ENCODE peak calls at places on chromosome 1, in six cellular contexts. C is A549, N is suprapubic skin, R is tibial nerve, H is body of pancreas, V is fibroblast of lung. L is an unnamed sample.

GRCh38 chr1:1181938-1182410 is 8.3 kb downstream of the TTLL10 start:
- DNase-seq in C (no peak), V (no peak), R (no peak), H (no peak), N (peak; percentile 48), L (no peak)

GRCh38 chr1:155003227-155003765 is 694 bp downstream of the ZBTB7B start:
- DNase-seq in V (peak; percentile 42), C (no peak), R (no peak), N (no peak), H (peak; percentile 50), L (no peak)

GRCh38 chr1:152328801-152329391 is 3.9 kb upstream of the FLG start:
- DNase-seq in C (no peak), H (no peak), R (no peak), V (peak; percentile 62), N (no peak), L (no peak)

GRCh38 chr1:102897537-102897936 is 210.8 kb downstream of the COL11A1 start:
- DNase-seq in R (no peak), N (no peak), H (no peak), C (no peak), V (peak; percentile 87), L (no peak)

GRCh38 chr1:92805216-92805615 is 20.3 kb upstream of the EVI5 start:
- DNase-seq in C (no peak), H (no peak), N (no peak), R (no peak), V (no peak), L (no peak)

GRCh38 chr1:40477680-40478057 is 579 bp downstream of the ZFP69 start:
- DNase-seq in H (no peak), C (no peak), V (peak; percentile 28), N (no peak), R (peak; percentile 4), L (no peak)

GRCh38 chr1:1433804-1434130 is 1.7 kb upstream of the VWA1 start:
- DNase-seq in C (no peak), N (no peak), V (peak; percentile 79), R (no peak), H (no peak), L (no peak)

GRCh38 chr1:160260436-160261382 is 1.6 kb downstream of the DCAF8 start:
- DNase-seq in N (no peak), V (peak; percentile 93), C (no peak), H (peak; percentile 6), R (no peak), L (no peak)

GRCh38 chr1:201751872-201752271 is 77.1 kb upstream of the IPO9 start:
- DNase-seq in V (peak; percentile 51), C (no peak), H (no peak), N (no peak), R (no peak), L (no peak)

GRCh38 chr1:217562229-217562878 is 68.5 kb downstream of the GPATCH2 start:
- DNase-seq in R (no peak), N (no peak), V (peak; percentile 94), C (peak; percentile 22), H (no peak), L (no peak)

GRCh38 chr1:168932539-168932938 is 174.0 kb upstream of the ATP1B1 start:
- DNase-seq in C (no peak), V (no peak), H (no peak), R (no peak), N (no peak), L (no peak)

GRCh38 chr1:90568436-90568835 is 148.7 kb downstream of the BARHL2 start:
- DNase-seq in H (no peak), N (no peak), C (no peak), V (no peak), R (no peak), L (no peak)

GRCh38 chr1:241518447-241519307 is 878 bp downstream of the FH start:
- DNase-seq in H (no peak), C (no peak), N (no peak), V (peak; percentile 45), R (no peak), L (no peak)

GRCh38 chr1:86325264-86325663 is 70.9 kb downstream of the ODF2L start:
- DNase-seq in V (no peak), C (no peak), N (no peak), H (no peak), R (no peak), L (no peak)

GRCh38 chr1:905811-906531 is 17.8 kb upstream of the SAMD11 start:
- DNase-seq in N (peak; percentile 65), H (peak; percentile 1), V (no peak), R (no peak), C (no peak), L (peak; percentile 17)

GRCh38 chr1:192700834-192701271 is 64.9 kb downstream of the RGS13 start:
- DNase-seq in R (no peak), C (peak; percentile 35), N (no peak), V (peak; percentile 96), H (no peak), L (no peak)

GRCh38 chr1:63732666-63733065 is 41.2 kb upstream of the ROR1 start:
- DNase-seq in V (peak; percentile 31), H (no peak), R (no peak), N (no peak), C (no peak), L (no peak)

GRCh38 chr1:32394890-32395415 is 712 bp upstream of the BSDC1 start:
- DNase-seq in R (no peak), V (no peak), C (no peak), N (no peak), H (no peak), L (no peak)

GRCh38 chr1:13794231-13795187 is 94.5 kb downstream of the PRDM2 start:
- DNase-seq in C (no peak), H (no peak), N (no peak), V (no peak), R (no peak), L (no peak)

GRCh38 chr1:172775598-172776570 is 117.0 kb downstream of the FASLG start:
- DNase-seq in C (no peak), N (no peak), H (no peak), V (no peak), R (no peak), L (no peak)

GRCh38 chr1:106268070-106268469 is 788.4 kb upstream of the PRMT6 start:
- DNase-seq in R (no peak), C (no peak), H (no peak), N (no peak), V (peak; percentile 5), L (no peak)

GRCh38 chr1:183058835-183059234 is 35.6 kb downstream of the LAMC1 start:
- DNase-seq in C (no peak), N (no peak), V (peak; percentile 33), H (no peak), R (no peak), L (no peak)

GRCh38 chr1:46278807-46279206 is 24.6 kb downstream of the LRRC41 start:
- DNase-seq in R (no peak), N (no peak), H (no peak), V (peak; percentile 67), C (no peak), L (no peak)

GRCh38 chr1:101073836-101074235 is 48.3 kb upstream of the DPH5 start:
- DNase-seq in V (no peak), R (no peak), N (no peak), H (no peak), C (no peak), L (no peak)

GRCh38 chr1:47663286-47663685 is 225.4 kb downstream of the FOXD2 start:
- DNase-seq in R (no peak), N (peak; percentile 14), H (no peak), C (no peak), V (peak; percentile 45), L (no peak)

GRCh38 chr1:29620631-29621030 is 384.3 kb downstream of the PTPRU start:
- DNase-seq in N (no peak), V (no peak), R (no peak), H (no peak), C (no peak), L (no peak)

DNA sequence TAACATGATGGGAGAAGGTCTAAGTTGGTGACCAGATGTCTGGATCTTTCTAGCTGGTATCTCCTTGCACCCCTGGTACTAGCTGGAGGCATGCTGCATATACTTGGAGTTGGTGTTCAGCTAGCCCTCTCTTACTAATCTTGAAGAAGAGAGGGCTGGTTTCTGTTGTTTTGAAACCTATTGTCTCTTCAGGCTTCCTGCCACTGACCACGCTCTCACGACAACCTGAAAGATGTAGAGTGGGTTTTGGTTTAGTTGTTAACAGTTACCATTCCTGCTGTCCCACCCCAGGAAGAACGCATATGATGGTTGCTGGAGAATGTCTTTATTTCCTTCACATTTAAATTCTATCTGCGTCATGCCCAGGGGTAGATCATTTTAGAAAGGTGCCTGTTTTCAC is 3.6 kb downstream of the MAN1C1 start:
- DNase-seq in V (no peak), N (no peak), H (no peak), C (no peak), R (no peak), L (no peak)
- H3K4me1 ChIP-seq in V (no peaks in the 10 kb centered on the region), N (peaks cover 42% of the 10 kb centered on the region), H (peaks cover 24% of the 10 kb centered on the region), C (peaks cover 4% of the 10 kb centered on the region), R (peaks cover 34% of the 10 kb centered on the region), L (peaks cover 76% of the 10 kb centered on the region)

GRCh38 chr1:27402349-27402754 is 9.9 kb downstream of the GPR3 start:
- DNase-seq in C (no peak), R (peak; percentile 80), N (peak; percentile 90), V (peak; percentile 61), H (peak; percentile 81), L (no peak)
- TF ChIP-seq CTCF in C (peak; percentile 14), R (peak; percentile 58), N (peak; percentile 46), V (peak; percentile 49), H (peak; percentile 28), L (no peak)

GRCh38 chr1:39157304-39157703 is 47.2 kb upstream of the MACF1 start:
- DNase-seq in N (no peak), R (no peak), C (no peak), H (no peak), V (no peak), L (no peak)
- H3K4me1 ChIP-seq in N (peaks cover 64% of the 10 kb centered on the region), R (peaks cover 13% of the 10 kb centered on the region), C (peaks cover 62% of the 10 kb centered on the region), H (peaks cover 79% of the 10 kb centered on the region), V (peaks cover 47% of the 10 kb centered on the region), L (no peaks in the 10 kb centered on the region)

DNA sequence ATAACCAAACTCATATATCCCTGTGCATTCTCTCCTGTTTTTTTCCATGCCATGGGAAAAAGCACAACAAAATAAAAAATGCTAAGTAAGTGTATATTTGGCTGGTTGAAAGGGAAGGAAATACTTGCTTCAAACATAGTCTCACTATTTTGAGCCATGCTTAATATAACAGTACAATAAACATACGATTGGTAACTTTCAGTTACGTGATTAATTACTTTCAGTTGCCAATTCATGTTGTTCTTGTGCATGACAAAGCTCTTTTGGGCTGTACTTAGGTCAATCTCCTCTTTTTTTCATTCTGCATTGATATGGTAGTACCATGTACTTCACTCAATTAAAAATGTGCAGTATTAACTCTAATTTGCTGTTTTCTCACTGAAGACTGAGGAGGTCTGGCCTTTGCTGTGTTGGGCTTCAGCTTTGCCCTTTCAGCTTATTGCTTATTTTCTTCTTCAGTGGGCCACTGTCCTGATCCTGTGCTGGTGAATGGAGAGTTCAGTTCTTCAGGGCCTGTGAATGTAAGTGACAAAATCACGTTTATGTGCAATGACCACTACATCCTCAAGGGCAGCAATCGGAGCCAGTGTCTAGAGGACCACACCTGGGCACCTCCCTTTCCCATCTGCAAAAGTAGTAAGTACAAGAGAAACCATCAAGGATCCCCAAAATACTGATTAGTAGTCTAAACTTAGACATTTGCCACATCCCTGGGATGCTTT is 2.7 kb downstream of the C4BPB start:
- DNase-seq in N (no peak), C (no peak), H (no peak), R (no peak), V (no peak), L (no peak)
- TF ChIP-seq CTCF in N (no peak), C (no peak), H (no peak), R (no peak), V (no peak), L (no peak)

L was measured in CD8-positive, alpha-beta T cell.